ENCODE peak calls at places on chromosomes 6 and 20, in six cellular contexts. T, V, I, H, W and G are unnamed samples.

GRCh38 chr20:10553326-10553984 is 118.3 kb downstream of the SLX4IP start:
- DNase-seq in T (peak), V (peak), I (peak), H (peak), W (peak), G (peak)

GRCh38 chr6:2794171-2794730 is 29.1 kb downstream of the WRNIP1 start:
- DNase-seq in T (no peak), V (peak), I (no peak), H (no peak), W (no peak), G (peak)

GRCh38 chr6:3913077-3913957 is 64.1 kb downstream of the FAM50B start:
- DNase-seq in T (peak), V (peak), I (no peak), H (no peak), W (no peak), G (peak)

GRCh38 chr20:63318391-63319163 is 25.6 kb downstream of the COL20A1 start:
- DNase-seq in T (no peak), V (no peak), I (no peak), H (no peak), W (no peak), G (no peak)

GRCh38 chr20:53639647-53640440 is 46.2 kb upstream of the ZNF217 start:
- DNase-seq in T (no peak), V (no peak), I (no peak), H (no peak), W (no peak), G (no peak)

GRCh38 chr6:123967900-123968299 is 164.2 kb downstream of the NKAIN2 start:
- DNase-seq in T (no peak), V (no peak), I (peak), H (no peak), W (no peak), G (no peak)

GRCh38 chr6:89351632-89352328 is 742 bp downstream of the UBE2J1 start:
- DNase-seq in T (peak), V (no peak), I (no peak), H (no peak), W (no peak), G (no peak)

GRCh38 chr6:169868458-169868857 is 117.0 kb downstream of the ERMARD start:
- DNase-seq in T (no peak), V (no peak), I (no peak), H (peak), W (no peak), G (no peak)

GRCh38 chr6:106444777-106445507 is 84.4 kb downstream of the CRYBG1 start:
- DNase-seq in T (peak), V (peak), I (peak), H (peak), W (peak), G (peak)

GRCh38 chr6:170176621-170177382 is 114.1 kb downstream of the DLL1 start:
- DNase-seq in T (no peak), V (no peak), I (peak), H (peak), W (no peak), G (peak)

GRCh38 chr6:129853996-129854711 is 7.0 kb downstream of the TMEM244 start:
- DNase-seq in T (peak), V (no peak), I (no peak), H (no peak), W (no peak), G (no peak)

GRCh38 chr6:84967389-84967788 is 203.0 kb upstream of the TBX18 start:
- DNase-seq in T (peak), V (peak), I (no peak), H (no peak), W (peak), G (peak)

GRCh38 chr6:118326712-118327111 is 221.4 kb upstream of the PLN start:
- DNase-seq in T (no peak), V (no peak), I (no peak), H (no peak), W (no peak), G (no peak)

GRCh38 chr20:325889-326644 is 715 bp downstream of the SOX12 start:
- DNase-seq in T (peak), V (no peak), I (no peak), H (peak), W (peak), G (peak)